ENCODE peak calls at places on chromosome 14, in ten cellular contexts. J is GM06990, E is Panc1, U is mucosa of descending colon, I is endodermal cell, V is transverse colon, G is AG04450, P is esophagus squamous epithelium, M is heart right ventricle, T is AG09309. L is an unnamed sample.

GRCh38 chr14:105180598-105181528 is at the start of gene NUDT14:
- DNase-seq in M (peak; percentile 50), G (no peak), J (peak; percentile 70), I (peak; percentile 94), U (peak; percentile 97), P (peak; percentile 15), E (no peak), T (no peak), V (peak; percentile 93), L (no peak)

GRCh38 chr14:21852061-21852664 is 178.5 kb upstream of the OR4E1 start:
- DNase-seq in G (no peak), V (peak; percentile 48), I (peak; percentile 90), P (no peak), E (peak; percentile 45), U (peak; percentile 59), T (no peak), M (no peak), J (no peak), L (no peak)

GRCh38 chr14:65813760-65814387 is 401.3 kb downstream of the FUT8 start:
- DNase-seq in M (no peak), E (no peak), G (no peak), V (no peak), P (no peak), J (no peak), U (no peak), T (no peak), I (peak; percentile 83), L (no peak)

GRCh38 chr14:104706733-104707628 is 17.0 kb upstream of the ADSS1 start:
- DNase-seq in P (no peak), G (no peak), I (peak; percentile 59), E (no peak), V (no peak), M (no peak), T (no peak), U (no peak), J (no peak), L (no peak)

GRCh38 chr14:76936483-76936882 is 92.0 kb downstream of the IRF2BPL start:
- DNase-seq in J (no peak), M (no peak), I (no peak), G (no peak), E (no peak), U (no peak), T (no peak), V (peak; percentile 41), P (no peak), L (no peak)

GRCh38 chr14:103556976-103557758 is 5.3 kb downstream of the BAG5 start:
- DNase-seq in U (no peak), T (no peak), G (no peak), E (no peak), M (no peak), I (no peak), V (no peak), J (no peak), P (no peak), L (no peak)

GRCh38 chr14:37598085-37598972 is 2.9 kb downstream of the TTC6 start:
- DNase-seq in P (no peak), E (no peak), I (peak; percentile 69), M (no peak), J (no peak), T (no peak), U (peak; percentile 84), V (peak; percentile 71), G (no peak), L (no peak)

GRCh38 chr14:102314242-102315011 is 5.1 kb upstream of the ZNF839 start:
- DNase-seq in V (peak; percentile 89), E (peak; percentile 41), G (peak; percentile 54), I (peak; percentile 91), P (no peak), T (no peak), J (peak; percentile 83), U (peak; percentile 89), M (peak; percentile 86), L (no peak)

GRCh38 chr14:104586832-104587620 is 7.5 kb downstream of the C14orf180 start:
- DNase-seq in V (no peak), E (no peak), U (no peak), T (no peak), I (no peak), G (no peak), P (no peak), M (peak; percentile 80), J (no peak), L (no peak)

GRCh38 chr14:97377550-97377949 is 580.4 kb downstream of the VRK1 start:
- DNase-seq in G (no peak), M (no peak), V (no peak), J (peak; percentile 40), T (no peak), P (no peak), E (no peak), U (no peak), I (peak; percentile 42), L (no peak)

GRCh38 chr14:50773632-50774541 is 57.1 kb downstream of the NIN start:
- DNase-seq in E (peak; percentile 20), U (no peak), M (no peak), T (no peak), P (no peak), V (peak; percentile 34), G (no peak), J (no peak), I (peak; percentile 91), L (no peak)

GRCh38 chr14:69863083-69863482 is 16.1 kb upstream of the SMOC1 start:
- DNase-seq in V (no peak), T (no peak), J (no peak), E (no peak), I (no peak), P (no peak), U (no peak), G (no peak), M (no peak), L (no peak)

GRCh38 chr14:103516426-103517171 is 6.0 kb downstream of the CKB start:
- DNase-seq in U (peak; percentile 14), G (no peak), V (no peak), M (no peak), I (peak; percentile 38), P (no peak), T (no peak), E (no peak), J (no peak), L (no peak)

GRCh38 chr14:64176330-64176729 is 117.8 kb downstream of the ESR2 start:
- DNase-seq in P (no peak), M (no peak), V (no peak), I (no peak), J (no peak), E (no peak), U (no peak), T (no peak), G (no peak), L (no peak)

GRCh38 chr14:61491224-61491623 is 169.8 kb downstream of the PRKCH start:
- DNase-seq in G (no peak), V (no peak), T (no peak), U (no peak), J (no peak), M (no peak), I (no peak), E (no peak), P (no peak), L (no peak)

GRCh38 chr14:91858536-91859275 is 8.6 kb downstream of the TC2N start:
- DNase-seq in U (no peak), T (peak; percentile 52), I (peak; percentile 75), M (no peak), P (no peak), V (no peak), G (no peak), E (no peak), J (no peak), L (no peak)
- TF ChIP-seq CTCF in U (no peak), T (no peak), I (peak; percentile 59), M (no peak), P (no peak), V (no peak), G (no peak), E (peak; percentile 9), J (peak; percentile 33), L (no peak)

DNA sequence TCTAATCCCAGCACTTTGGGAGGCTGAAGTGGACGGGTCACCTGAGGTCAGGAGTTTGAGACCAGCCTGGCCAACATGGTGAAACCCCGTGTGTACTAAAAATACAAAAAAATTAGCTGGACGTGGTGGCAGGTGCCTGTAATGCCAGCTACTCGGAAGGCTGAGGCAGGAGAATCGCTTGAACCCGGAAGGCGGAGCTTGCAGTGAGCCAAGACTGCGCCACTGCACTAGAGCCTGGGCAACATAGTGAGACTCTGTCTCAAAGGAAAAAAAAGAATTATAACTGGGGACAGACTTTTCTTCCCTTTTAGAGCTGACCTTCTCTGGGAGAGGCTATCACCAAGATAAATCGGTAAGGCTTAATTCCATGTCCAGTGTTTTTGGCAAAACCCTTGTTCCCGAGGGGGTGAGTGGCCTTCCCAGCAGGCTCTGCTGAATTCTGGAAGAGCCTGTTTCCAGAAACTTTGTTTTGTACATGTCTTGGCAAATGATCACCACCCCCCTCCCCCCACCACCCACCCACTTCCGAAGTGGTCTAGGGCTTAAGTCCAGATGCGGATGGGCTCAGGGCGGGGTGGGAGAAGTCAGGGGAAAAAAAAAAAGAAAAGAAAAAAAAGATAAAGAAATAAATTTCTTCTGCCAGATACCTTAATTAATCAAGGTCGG is 32.3 kb upstream of the DEGS2 start:
- DNase-seq in U (no peak), T (no peak), J (no peak), M (peak; percentile 45), I (no peak), P (no peak), E (no peak), V (no peak), G (no peak), L (no peak)
- H3K4me3 ChIP-seq in U (no peak overlapping the region), T (no peak overlapping the region), J (no peak overlapping the region), M (no peak overlapping the region), I (no peak overlapping the region), P (no peak overlapping the region), E (no peak overlapping the region), V (no peak overlapping the region), G (no peak overlapping the region), L (no peak overlapping the region)

DNA sequence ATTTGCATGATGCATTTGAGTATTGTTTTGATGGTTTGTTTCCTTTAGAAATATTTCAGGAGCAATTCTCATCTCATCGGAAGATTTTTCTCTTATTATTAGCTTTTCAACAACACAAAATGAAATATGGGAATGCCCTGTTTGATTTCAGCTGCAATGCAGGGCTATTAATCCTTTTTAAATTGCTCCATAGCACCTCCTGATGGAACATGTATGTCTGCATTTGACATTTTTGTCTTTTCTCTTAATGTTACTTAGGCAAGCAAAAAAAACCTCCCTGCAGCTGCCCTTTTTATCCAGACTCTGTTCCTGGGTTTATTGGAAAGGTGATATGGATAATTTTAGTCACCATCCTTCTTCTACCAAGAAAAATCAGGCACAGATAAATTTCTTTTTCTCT is 895.8 kb downstream of the RPS29 start:
- DNase-seq in U (no peak), E (no peak), M (no peak), P (no peak), J (no peak), I (no peak), T (no peak), G (no peak), V (no peak), L (no peak)
- TF ChIP-seq CTCF in U (no peak), E (no peak), M (no peak), P (no peak), J (no peak), I (peak; percentile 68), T (no peak), G (peak; percentile 23), V (no peak), L (no peak)

DNA sequence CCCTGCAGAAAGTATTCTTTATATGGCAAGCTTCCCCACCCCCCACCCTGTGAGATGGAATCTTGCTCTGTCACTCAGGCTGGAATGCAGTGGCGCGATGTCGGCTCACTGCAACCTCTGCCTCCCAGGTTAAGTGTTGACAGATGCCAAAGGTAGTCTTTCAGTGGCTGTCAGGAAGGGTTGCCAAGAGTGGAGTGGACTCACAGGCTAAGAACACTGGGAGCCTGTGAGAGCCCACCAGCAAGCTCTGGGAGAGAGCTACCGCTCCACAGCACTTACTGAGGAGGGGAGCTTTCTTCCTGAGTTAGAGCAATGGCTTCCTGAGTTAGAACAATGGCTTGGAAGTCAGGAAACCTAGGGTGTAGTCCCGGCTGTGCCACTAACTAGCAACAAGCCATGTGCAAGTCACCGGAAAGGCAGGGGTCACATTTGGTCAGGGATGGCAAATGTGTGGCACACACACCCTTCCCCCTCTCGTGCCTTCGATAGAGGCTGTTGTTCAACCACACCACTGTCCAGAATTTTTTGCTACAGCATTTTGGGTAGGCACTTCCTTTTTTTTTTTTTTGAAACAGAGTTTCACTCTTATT is 2.6 kb downstream of the RNASE1 start:
- DNase-seq in M (peak; percentile 59), J (no peak), P (peak; percentile 19), U (no peak), I (peak; percentile 73), E (no peak), V (no peak), G (no peak), T (no peak), L (no peak)
- H3K4me3 ChIP-seq in M (peak overlapping the region; percentile 47), J (no peak overlapping the region), P (peak overlapping the region; percentile 58), U (no peak overlapping the region), I (peak overlapping the region; percentile 41), E (no peak overlapping the region), V (peak overlapping the region; percentile 33), G (no peak overlapping the region), T (no peak overlapping the region), L (no peak overlapping the region)

L was measured in GM12864.